ENCODE peak calls at places on chromosomes 1 and 21, in ten cellular contexts. E is osteoblast; V is effector memory CD4-positive, alpha-beta T cell; A is HL-60; R is CD4-positive, alpha-beta memory T cell; C is tibial artery; U is mammary epithelial cell; Y is tibial nerve; Z is psoas muscle; G is hepatocyte. O is an unnamed sample.

GRCh38 chr21:20729376-20729775 is 268.8 kb upstream of the NCAM2 start:
- DNase-seq in E (no peak), V (no peak), A (no peak), R (no peak), C (no peak), U (no peak), Y (no peak), Z (no peak), G (no peak), O (peak; percentile 12)

GRCh38 chr1:181531951-181532640 is 48.8 kb downstream of the CACNA1E start:
- DNase-seq in E (no peak), V (no peak), A (no peak), R (no peak), C (no peak), U (no peak), Y (no peak), Z (no peak), G (no peak), O (no peak)

GRCh38 chr1:228318823-228319241 is 87.8 kb downstream of the TRIM11 start:
- DNase-seq in E (peak; percentile 31), V (no peak), A (no peak), R (no peak), C (no peak), U (no peak), Y (no peak), Z (peak; percentile 20), G (no peak), O (no peak)

GRCh38 chr1:70093250-70093975 is 112.0 kb downstream of the LRRC40 start:
- DNase-seq in E (no peak), V (no peak), A (no peak), R (no peak), C (no peak), U (no peak), Y (no peak), Z (no peak), G (no peak), O (no peak)

GRCh38 chr1:32984090-32984828 is 19.6 kb upstream of the RNF19B start:
- DNase-seq in E (no peak), V (peak; percentile 69), A (no peak), R (peak; percentile 89), C (no peak), U (no peak), Y (no peak), Z (no peak), G (no peak), O (no peak)

GRCh38 chr1:33762099-33762830 is 101.6 kb upstream of the HMGB4 start:
- DNase-seq in E (no peak), V (no peak), A (no peak), R (no peak), C (peak; percentile 34), U (no peak), Y (no peak), Z (no peak), G (no peak), O (no peak)

GRCh38 chr1:64940026-64940425 is 26.3 kb downstream of the JAK1 start:
- DNase-seq in E (no peak), V (no peak), A (no peak), R (no peak), C (no peak), U (no peak), Y (no peak), Z (no peak), G (no peak), O (no peak)

GRCh38 chr1:160836981-160837557 is 25.6 kb downstream of the CD244 start:
- DNase-seq in E (no peak), V (no peak), A (no peak), R (no peak), C (no peak), U (no peak), Y (no peak), Z (no peak), G (no peak), O (no peak)

GRCh38 chr1:169044296-169044695 is 62.2 kb upstream of the ATP1B1 start:
- DNase-seq in E (no peak), V (peak; percentile 2), A (peak; percentile 38), R (peak; percentile 43), C (no peak), U (peak; percentile 9), Y (no peak), Z (no peak), G (no peak), O (no peak)

GRCh38 chr1:116008651-116009380 is 32.5 kb downstream of the SLC22A15 start:
- DNase-seq in E (no peak), V (no peak), A (no peak), R (no peak), C (no peak), U (no peak), Y (no peak), Z (no peak), G (no peak), O (no peak)

GRCh38 chr1:64212023-64212422 is 8.6 kb downstream of the UBE2U start:
- DNase-seq in E (peak; percentile 88), V (no peak), A (no peak), R (no peak), C (no peak), U (peak; percentile 32), Y (no peak), Z (no peak), G (no peak), O (no peak)

GRCh38 chr1:19772053-19772452 is 27.7 kb downstream of the TMCO4 start:
- DNase-seq in E (peak; percentile 57), V (no peak), A (no peak), R (no peak), C (no peak), U (no peak), Y (no peak), Z (no peak), G (no peak), O (no peak)

GRCh38 chr1:39295901-39296300 is 91.4 kb downstream of the MACF1 start:
- DNase-seq in E (no peak), V (no peak), A (no peak), R (no peak), C (no peak), U (peak; percentile 74), Y (no peak), Z (no peak), G (no peak), O (no peak)

DNA sequence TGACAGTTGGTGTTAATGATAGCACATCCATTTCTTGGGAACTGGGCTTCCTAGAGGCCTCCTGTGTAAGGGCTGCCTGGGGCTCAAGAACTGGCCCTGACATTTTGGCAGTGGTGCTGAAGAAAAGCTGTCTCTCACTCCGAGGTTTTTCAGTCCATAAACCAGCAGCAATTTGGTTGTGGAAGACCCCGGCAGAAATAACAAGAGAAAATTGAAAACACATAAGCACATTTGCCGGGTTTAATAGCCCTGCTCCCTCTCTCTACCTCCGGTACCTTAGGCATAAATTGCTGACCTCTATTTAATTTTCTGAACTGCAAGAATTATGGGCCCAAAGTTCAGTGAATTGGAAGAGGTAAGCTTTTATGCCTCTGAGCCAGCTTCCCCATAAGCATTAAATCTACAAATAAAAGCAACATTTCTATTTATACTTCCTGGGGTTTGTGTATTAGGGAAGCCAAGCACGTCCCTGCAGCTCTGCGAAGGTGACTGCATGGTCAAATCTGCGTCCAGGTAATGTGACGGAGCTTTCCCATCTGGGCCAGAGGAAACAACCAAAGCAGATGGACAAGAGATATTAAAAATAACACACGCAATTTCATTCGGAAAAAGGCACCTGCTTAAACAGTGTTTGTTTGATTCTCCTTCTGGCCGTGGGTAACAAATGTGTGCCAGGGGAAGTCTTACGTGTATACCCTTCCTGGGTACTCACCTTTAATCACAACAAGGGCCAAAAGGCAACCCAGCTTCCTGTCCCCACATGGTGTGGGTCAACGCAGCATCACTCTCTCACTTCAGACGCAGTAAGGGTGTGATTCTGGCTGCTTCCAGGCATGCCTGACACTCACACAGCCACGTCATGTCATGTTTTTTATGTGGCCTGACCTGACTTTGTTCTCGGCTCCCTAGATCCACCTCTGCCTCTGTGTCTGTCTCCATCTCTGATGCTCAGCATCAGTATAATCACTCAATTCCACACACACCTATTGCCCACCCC is 69.2 kb downstream of the PAPPA2 start:
- DNase-seq in E (no peak), V (no peak), A (no peak), R (no peak), C (no peak), U (no peak), Y (no peak), Z (no peak), G (no peak), O (no peak)
- H3K27ac ChIP-seq in E (no peak overlapping the region), V (no peak overlapping the region), A (no peak overlapping the region), R (no peak overlapping the region), C (no peak overlapping the region), U (no peak overlapping the region), Y (no peak overlapping the region), Z (no peak overlapping the region), G (no peak overlapping the region), O (no peak overlapping the region)

DNA sequence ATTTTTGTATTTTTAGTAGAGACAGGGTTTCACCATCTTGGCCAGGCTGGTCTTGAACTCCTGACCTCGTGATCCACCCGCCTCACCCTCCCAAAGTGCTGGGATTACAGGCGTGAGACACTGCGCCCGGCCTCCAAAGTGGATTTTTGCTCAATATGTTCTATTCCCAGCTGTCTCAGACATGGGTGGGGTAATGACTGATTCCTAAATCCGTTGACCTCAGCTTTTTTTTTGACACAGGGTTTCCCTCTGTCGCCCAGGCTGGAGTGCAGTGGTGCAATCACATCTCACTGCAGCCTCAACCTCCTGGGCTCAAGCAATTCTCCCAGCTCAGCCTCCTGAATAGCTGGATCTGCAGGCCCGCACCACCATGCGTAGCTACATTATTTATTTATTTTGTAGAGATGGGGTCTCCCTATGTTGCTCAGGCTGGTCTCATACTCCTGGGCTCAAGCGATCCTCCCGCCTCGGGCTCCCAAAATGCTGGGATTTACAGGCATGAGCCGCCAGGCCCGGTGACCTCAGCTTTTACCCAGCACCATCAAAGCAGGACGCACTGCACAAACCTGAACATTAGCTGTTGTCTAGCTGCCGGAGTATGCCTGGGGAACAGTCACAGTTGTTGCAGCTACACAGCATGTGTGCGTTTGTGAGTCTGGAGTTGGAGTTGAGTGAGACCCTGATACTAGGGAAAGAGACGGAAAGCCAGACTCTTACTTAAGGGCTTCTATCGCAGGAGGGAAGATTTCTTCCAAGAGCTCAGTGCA is 43.8 kb upstream of the PSEN2 start:
- DNase-seq in E (no peak), V (no peak), A (no peak), R (no peak), C (no peak), U (no peak), Y (no peak), Z (no peak), G (no peak), O (no peak)
- H3K27ac ChIP-seq in E (no peak overlapping the region), V (no peak overlapping the region), A (no peak overlapping the region), R (no peak overlapping the region), C (peak overlapping the region; percentile 76), U (no peak overlapping the region), Y (peak overlapping the region; percentile 93), Z (peak overlapping the region; percentile 74), G (no peak overlapping the region), O (peak overlapping the region; percentile 9)

DNA sequence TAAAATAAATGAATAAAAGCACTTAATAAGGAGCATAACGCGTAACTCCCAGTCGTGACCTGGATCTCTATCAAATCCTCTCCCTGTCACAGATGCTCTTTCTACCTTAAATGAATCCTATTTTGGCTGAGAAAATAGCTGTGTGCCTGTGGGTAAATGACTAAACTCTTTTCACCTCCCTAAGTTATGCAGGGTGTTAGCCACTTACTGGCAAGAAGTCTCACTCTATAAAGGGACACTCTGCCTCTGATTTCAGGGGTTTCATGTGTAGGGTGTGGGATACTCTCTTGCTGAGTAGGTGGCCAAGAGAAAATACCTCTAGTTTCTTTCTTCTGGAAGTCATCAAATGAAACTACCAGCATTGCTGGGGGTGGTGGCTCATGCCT is 24.3 kb upstream of the PPP1R15B start:
- DNase-seq in E (no peak), V (no peak), A (no peak), R (no peak), C (no peak), U (no peak), Y (no peak), Z (no peak), G (no peak), O (no peak)
- H3K27ac ChIP-seq in E (peak overlapping the region; percentile 34), V (no peak overlapping the region), A (no peak overlapping the region), R (no peak overlapping the region), C (peak overlapping the region; percentile 85), U (no peak overlapping the region), Y (peak overlapping the region; percentile 83), Z (peak overlapping the region; percentile 32), G (peak overlapping the region; percentile 54), O (peak overlapping the region; percentile 66)

GRCh38 chr21:45319461-45320211 is 31.9 kb upstream of the POFUT2 start:
- DNase-seq in E (peak; percentile 86), V (no peak), A (no peak), R (no peak), C (peak; percentile 73), U (no peak), Y (no peak), Z (peak; percentile 48), G (no peak), O (no peak)
- H3K27ac ChIP-seq in E (no peak overlapping the region), V (no peak overlapping the region), A (no peak overlapping the region), R (no peak overlapping the region), C (peak overlapping the region; percentile 96), U (no peak overlapping the region), Y (peak overlapping the region; percentile 80), Z (peak overlapping the region; percentile 84), G (no peak overlapping the region), O (peak overlapping the region; percentile 23)